ENCODE peak calls at places on chromosomes 16 and 17, in four cellular contexts. One of them, this sample, is unnamed. For H3K4me1, the result is how much of the 10 kb centered on the place peaks cover.

GRCh38 chr16:67685388-67686112 is 18.9 kb downstream of the C16orf86 start:
- DNase-seq in A673: no peak
- DNase-seq in upper lobe of left lung: peak
- DNase-seq in A549: no peak
- DNase-seq in this sample: no peak

GRCh38 chr16:15593235-15593634 is 49.7 kb downstream of the MARF1 start:
- DNase-seq in A673: no peak
- DNase-seq in upper lobe of left lung: peak
- DNase-seq in A549: no peak
- DNase-seq in this sample: no peak

GRCh38 chr16:57013268-57013667 is 23.9 kb downstream of the NLRC5 start:
- DNase-seq in A673: no peak
- DNase-seq in upper lobe of left lung: no peak
- DNase-seq in A549: no peak
- DNase-seq in this sample: no peak

GRCh38 chr17:28252436-28252835 is 66.6 kb upstream of the TMEM97 start:
- DNase-seq in A673: no peak
- DNase-seq in upper lobe of left lung: no peak
- DNase-seq in A549: no peak
- DNase-seq in this sample: no peak

GRCh38 chr16:75491876-75492275 is 3.4 kb downstream of the CHST6 start:
- DNase-seq in A673: peak
- DNase-seq in upper lobe of left lung: no peak
- DNase-seq in A549: peak
- DNase-seq in this sample: peak

GRCh38 chr17:61376931-61377838 is 22.5 kb upstream of the TBX2 start:
- DNase-seq in A673: no peak
- DNase-seq in upper lobe of left lung: no peak
- DNase-seq in A549: no peak
- DNase-seq in this sample: peak

GRCh38 chr17:72603346-72604242 is 482.8 kb downstream of the SOX9 start:
- DNase-seq in A673: no peak
- DNase-seq in upper lobe of left lung: no peak
- DNase-seq in A549: no peak
- DNase-seq in this sample: no peak

GRCh38 chr16:80806957-80807356 is 2.6 kb upstream of the CDYL2 start:
- DNase-seq in A673: peak
- DNase-seq in upper lobe of left lung: no peak
- DNase-seq in A549: no peak
- DNase-seq in this sample: no peak

GRCh38 chr17:66727634-66728570 is 107.0 kb upstream of the CACNG5 start:
- DNase-seq in A673: peak
- DNase-seq in upper lobe of left lung: peak
- DNase-seq in A549: peak
- DNase-seq in this sample: peak

GRCh38 chr16:88306860-88307545 is 75.8 kb upstream of the ZNF469 start:
- DNase-seq in A673: no peak
- DNase-seq in upper lobe of left lung: no peak
- DNase-seq in A549: no peak
- DNase-seq in this sample: peak

GRCh38 chr16:83354015-83354414 is 453.8 kb upstream of the HSBP1 start:
- DNase-seq in A673: no peak
- DNase-seq in upper lobe of left lung: no peak
- DNase-seq in A549: no peak
- DNase-seq in this sample: no peak

GRCh38 chr16:78122774-78123315 is 23.4 kb downstream of the WWOX start:
- DNase-seq in A673: peak
- DNase-seq in upper lobe of left lung: no peak
- DNase-seq in A549: peak
- DNase-seq in this sample: peak

GRCh38 chr16:15874745-15875314 is 13.6 kb downstream of the CEP20 start:
- DNase-seq in A673: peak
- DNase-seq in upper lobe of left lung: peak
- DNase-seq in A549: peak
- DNase-seq in this sample: peak

GRCh38 chr17:10198509-10199249 is at the start of gene GAS7:
- DNase-seq in A673: peak
- DNase-seq in upper lobe of left lung: peak
- DNase-seq in A549: peak
- DNase-seq in this sample: no peak

GRCh38 chr17:20105539-20106291 is 96.6 kb downstream of the SPECC1 start:
- DNase-seq in A673: no peak
- DNase-seq in upper lobe of left lung: no peak
- DNase-seq in A549: no peak
- DNase-seq in this sample: no peak

GRCh38 chr16:84367297-84367680 is 1.0 kb upstream of the ATP2C2 start:
- DNase-seq in A673: no peak
- DNase-seq in upper lobe of left lung: peak
- DNase-seq in A549: no peak
- DNase-seq in this sample: no peak

GRCh38 chr17:41190328-41190727 is 641 bp downstream of the KRTAP9-1 start:
- DNase-seq in A673: no peak
- DNase-seq in upper lobe of left lung: no peak
- DNase-seq in A549: no peak
- DNase-seq in this sample: peak

GRCh38 chr17:32840241-32840640 is 36.7 kb downstream of the MYO1D start:
- DNase-seq in A673: no peak
- DNase-seq in upper lobe of left lung: no peak
- DNase-seq in A549: no peak
- DNase-seq in this sample: no peak

GRCh38 chr17:41530062-41531048 is 2.2 kb upstream of the KRT19 start:
- DNase-seq in A673: no peak
- DNase-seq in upper lobe of left lung: peak
- DNase-seq in A549: peak
- DNase-seq in this sample: no peak

GRCh38 chr16:23803591-23804123 is 32.1 kb upstream of the PRKCB start:
- DNase-seq in A673: peak
- DNase-seq in upper lobe of left lung: peak
- DNase-seq in A549: peak
- DNase-seq in this sample: peak

GRCh38 chr17:73713136-73713535 is 68.9 kb upstream of the SDK2 start:
- DNase-seq in A673: no peak
- DNase-seq in upper lobe of left lung: no peak
- DNase-seq in A549: no peak
- DNase-seq in this sample: no peak

GRCh38 chr17:28514571-28515002 is 8.4 kb downstream of the FOXN1 start:
- DNase-seq in A673: no peak
- DNase-seq in upper lobe of left lung: no peak
- DNase-seq in A549: no peak
- DNase-seq in this sample: no peak

GRCh38 chr16:1291576-1291974 is 17.9 kb upstream of the UBE2I start:
- DNase-seq in A673: no peak
- DNase-seq in upper lobe of left lung: no peak
- DNase-seq in A549: no peak
- DNase-seq in this sample: peak

GRCh38 chr17:44033841-44034408 is 19.2 kb upstream of the TMEM101 start:
- DNase-seq in A673: no peak
- DNase-seq in upper lobe of left lung: no peak
- DNase-seq in A549: no peak
- DNase-seq in this sample: no peak

GRCh38 chr16:19168173-19169080 is at the start of gene SYT17:
- DNase-seq in A673: no peak
- DNase-seq in upper lobe of left lung: peak
- DNase-seq in A549: peak
- DNase-seq in this sample: peak

GRCh38 chr16:14013145-14013570 is 58.0 kb upstream of the MRTFB start:
- DNase-seq in A673: peak
- DNase-seq in upper lobe of left lung: no peak
- DNase-seq in A549: no peak
- DNase-seq in this sample: no peak

GRCh38 chr16:15811778-15812750 is 44.8 kb downstream of the MYH11 start:
- DNase-seq in A673: no peak
- DNase-seq in upper lobe of left lung: peak
- DNase-seq in A549: no peak
- DNase-seq in this sample: peak

GRCh38 chr16:88700636-88701482 is 5.3 kb downstream of the RNF166 start:
- DNase-seq in A673: peak
- DNase-seq in upper lobe of left lung: peak
- DNase-seq in A549: no peak
- DNase-seq in this sample: no peak

GRCh38 chr17:17344507-17345293 is 41.5 kb downstream of the NT5M start:
- DNase-seq in A673: no peak
- DNase-seq in upper lobe of left lung: no peak
- DNase-seq in A549: no peak
- DNase-seq in this sample: peak

DNA sequence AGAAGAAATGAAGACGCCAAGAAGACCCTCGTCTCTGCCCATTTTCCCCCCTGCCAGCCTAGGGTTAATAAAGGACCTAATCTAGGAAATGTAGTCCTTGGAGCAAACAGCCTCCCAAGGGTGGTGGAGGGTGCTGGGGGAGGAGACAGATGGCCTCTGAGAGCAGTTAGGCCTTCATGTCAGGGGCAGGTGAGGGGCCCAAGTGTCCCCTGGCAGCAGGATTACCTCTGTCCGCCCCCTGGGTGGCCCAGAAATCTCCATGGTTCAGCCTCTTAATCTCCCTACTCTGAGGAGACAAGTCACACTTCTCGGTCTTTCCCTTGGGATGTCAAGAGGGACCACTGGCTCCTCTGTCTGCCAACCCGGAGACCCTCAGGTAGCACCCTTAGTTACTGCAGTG is 365.4 kb upstream of the TNRC6C start:
- DNase-seq in A673: no peak
- DNase-seq in upper lobe of left lung: no peak
- DNase-seq in A549: no peak
- DNase-seq in this sample: no peak
- H3K27ac ChIP-seq in A673: no peak
- H3K27ac ChIP-seq in upper lobe of left lung: no peak
- H3K27ac ChIP-seq in A549: no peak
- H3K27ac ChIP-seq in this sample: no peak

GRCh38 chr17:8173871-8174322 is 2.3 kb downstream of the TMEM107 start:
- DNase-seq in A673: no peak
- DNase-seq in upper lobe of left lung: no peak
- DNase-seq in A549: no peak
- DNase-seq in this sample: no peak
- H3K4me3 ChIP-seq in A673: peak
- H3K4me3 ChIP-seq in upper lobe of left lung: no peak
- H3K4me3 ChIP-seq in A549: peak
- H3K4me3 ChIP-seq in this sample: peak

DNA sequence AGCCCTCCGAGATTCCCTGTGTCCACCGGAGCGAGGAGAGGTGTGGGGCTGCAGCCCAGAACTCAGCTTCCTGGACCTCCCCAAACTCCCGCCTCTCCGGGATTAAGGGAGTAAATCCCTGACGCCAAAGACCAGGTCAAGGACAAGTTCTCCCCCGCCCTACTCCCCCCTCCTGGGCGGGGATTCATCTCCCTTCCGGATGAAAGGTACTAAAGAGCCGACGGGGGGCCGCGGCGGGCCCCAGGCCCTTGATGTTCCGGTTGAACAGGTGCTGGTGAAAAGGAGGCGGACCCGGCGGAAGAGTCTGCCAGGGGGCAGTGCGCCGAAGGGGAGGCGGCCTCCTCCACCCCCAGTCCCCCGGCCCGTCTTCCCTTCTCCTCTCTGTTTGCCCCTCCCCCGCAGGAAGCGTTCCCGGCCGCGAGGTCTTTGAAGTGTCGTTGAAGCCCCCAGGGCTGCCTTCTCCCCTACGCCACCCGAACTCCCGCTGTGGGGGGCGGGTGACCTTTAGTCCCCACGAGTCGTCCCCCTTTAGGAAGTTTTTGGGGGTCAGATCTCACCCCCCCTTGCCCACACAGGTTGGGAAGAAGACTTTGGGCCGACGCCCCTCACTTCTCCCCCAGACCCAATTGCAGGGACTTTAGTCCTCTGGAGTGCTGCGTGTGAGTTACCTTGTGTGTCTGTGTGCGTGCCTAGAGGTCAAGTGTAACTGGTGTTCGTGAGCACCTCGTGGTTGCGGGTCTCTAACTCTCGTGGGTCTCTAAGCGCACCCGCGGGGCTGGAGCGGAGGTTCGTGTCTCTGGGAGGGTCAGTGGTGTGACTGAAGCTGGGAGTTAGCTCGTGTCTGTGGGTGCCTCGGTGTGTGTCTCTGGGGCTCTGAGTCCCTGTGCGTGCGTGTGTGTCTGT is 1.1 kb upstream of the MLLT6 start:
- DNase-seq in A673: peak
- DNase-seq in upper lobe of left lung: peak
- DNase-seq in A549: no peak
- DNase-seq in this sample: peak
- H3K4me1 ChIP-seq in A673: under half
- H3K4me1 ChIP-seq in upper lobe of left lung: under half
- H3K4me1 ChIP-seq in A549: under half
- H3K4me1 ChIP-seq in this sample: under half

GRCh38 chr17:58325976-58326468 is 2.6 kb downstream of the TSPOAP1 start:
- DNase-seq in A673: no peak
- DNase-seq in upper lobe of left lung: no peak
- DNase-seq in A549: no peak
- DNase-seq in this sample: no peak

GRCh38 chr17:58328195-58329034 is at the start of gene TSPOAP1:
- DNase-seq in A673: no peak
- DNase-seq in upper lobe of left lung: peak
- DNase-seq in A549: no peak
- DNase-seq in this sample: no peak

GRCh38 chr17:58327363-58328194 is 1.0 kb downstream of the TSPOAP1 start:
- DNase-seq in A673: no peak
- DNase-seq in upper lobe of left lung: no peak
- DNase-seq in A549: no peak
- DNase-seq in this sample: no peak

GRCh38 chr17:58325289-58325726 is 3.3 kb downstream of the TSPOAP1 start:
- DNase-seq in A673: no peak
- DNase-seq in upper lobe of left lung: no peak
- DNase-seq in A549: no peak
- DNase-seq in this sample: no peak

GRCh38 chr17:58326609-58327341 is 1.8 kb downstream of the TSPOAP1 start:
- DNase-seq in A673: no peak
- DNase-seq in upper lobe of left lung: no peak
- DNase-seq in A549: no peak
- DNase-seq in this sample: no peak
- H3K27ac ChIP-seq in A673: no peak
- H3K27ac ChIP-seq in upper lobe of left lung: no peak
- H3K27ac ChIP-seq in A549: no peak
- H3K27ac ChIP-seq in this sample: no peak

DNA sequence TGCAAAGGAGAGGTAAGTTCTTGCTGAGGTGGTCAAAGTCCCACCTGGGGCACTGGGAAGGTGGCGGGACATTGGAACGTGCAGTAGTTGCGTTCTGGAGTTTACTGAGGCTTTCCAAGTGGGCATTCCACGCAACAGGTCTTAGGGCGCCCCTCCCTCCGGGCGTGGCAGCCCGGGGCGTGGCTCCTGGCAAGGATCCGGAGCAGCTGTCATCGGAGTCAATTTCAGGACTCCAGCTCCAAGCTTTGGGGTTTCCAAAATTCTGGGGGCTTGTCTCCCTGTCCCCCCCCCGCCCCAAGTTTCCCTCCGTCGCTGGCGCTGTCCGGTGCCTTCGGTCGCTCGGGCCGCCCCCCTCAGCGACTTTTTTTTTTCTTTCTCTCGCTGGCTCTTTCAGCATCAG is 43.1 kb upstream of the AMZ2 start:
- DNase-seq in A673: no peak
- DNase-seq in upper lobe of left lung: peak
- DNase-seq in A549: peak
- DNase-seq in this sample: peak
- H3K4me3 ChIP-seq in A673: peak
- H3K4me3 ChIP-seq in upper lobe of left lung: peak
- H3K4me3 ChIP-seq in A549: peak
- H3K4me3 ChIP-seq in this sample: peak

This sample was measured in SJCRH30.